ENCODE peak calls at places on chromosomes 2 and 18, in eight cellular contexts. P is hippocampal formation, X is RWPE1, O is SK-N-DZ, L is OCI-LY7, V is HT1080, A is osteoblast, B is A549. K is an unnamed sample.

GRCh38 chr2:24409700-24410556 is 49.6 kb upstream of the ITSN2 start:
- DNase-seq in V (peak; percentile 77), A (peak; percentile 92), P (no peak), X (peak; percentile 67), O (peak; percentile 68), B (peak; percentile 81), L (peak; percentile 76), K (no peak)

GRCh38 chr2:115165529-115166109 is 723.2 kb downstream of the DPP10 start:
- DNase-seq in O (peak; percentile 23), X (peak; percentile 10), P (no peak), A (no peak), L (peak; percentile 43), B (no peak), V (no peak), K (no peak)

GRCh38 chr2:119170504-119170903 is 12.0 kb upstream of the C1QL2 start:
- DNase-seq in O (no peak), X (no peak), A (no peak), L (no peak), P (no peak), B (no peak), V (no peak), K (no peak)

GRCh38 chr2:202808754-202809153 is 62.8 kb downstream of the ICA1L start:
- DNase-seq in X (no peak), A (no peak), V (no peak), B (no peak), L (no peak), P (no peak), O (no peak), K (no peak)

GRCh38 chr2:188322569-188323531 is 31.2 kb downstream of the GULP1 start:
- DNase-seq in A (peak; percentile 29), V (no peak), P (no peak), O (no peak), B (no peak), X (no peak), L (no peak), K (no peak)

GRCh38 chr2:174008720-174009119 is 43.5 kb upstream of the SP3 start:
- DNase-seq in L (no peak), V (no peak), P (no peak), B (no peak), X (no peak), A (no peak), O (no peak), K (no peak)

GRCh38 chr2:109497447-109497846 is 116.3 kb downstream of the SEPTIN10 start:
- DNase-seq in A (peak; percentile 91), P (no peak), X (no peak), B (no peak), O (no peak), L (no peak), V (peak; percentile 83), K (no peak)

GRCh38 chr18:59592624-59593023 is 104.6 kb downstream of the CCBE1 start:
- DNase-seq in L (no peak), B (no peak), X (no peak), A (no peak), V (no peak), O (no peak), P (no peak), K (no peak)

GRCh38 chr18:25743661-25744151 is 346.7 kb downstream of the SS18 start:
- DNase-seq in X (no peak), P (no peak), O (peak; percentile 13), L (no peak), V (peak; percentile 13), A (no peak), B (no peak), K (no peak)

GRCh38 chr2:85269959-85270358 is 57.8 kb downstream of the TGOLN2 start:
- DNase-seq in L (no peak), X (no peak), V (no peak), P (no peak), A (peak; percentile 62), B (no peak), O (no peak), K (no peak)

GRCh38 chr2:152334701-152335015 is 316 bp upstream of the FMNL2 start:
- DNase-seq in L (no peak), P (no peak), O (no peak), A (no peak), V (no peak), X (no peak), B (no peak), K (no peak)

GRCh38 chr2:239935789-239936758 is 89.1 kb downstream of the NDUFA10 start:
- DNase-seq in L (no peak), X (no peak), V (peak; percentile 59), A (peak; percentile 59), P (no peak), B (no peak), O (no peak), K (no peak)

GRCh38 chr2:112881217-112882000 is 29.6 kb upstream of the IL37 start:
- DNase-seq in P (peak; percentile 33), X (peak; percentile 75), B (no peak), O (no peak), L (peak; percentile 22), V (peak; percentile 97), A (peak; percentile 92), K (no peak)